ENCODE peak calls at places on chromosomes 1 and 21, in six cellular contexts. M is upper lobe of right lung, V is HCT116, R is lung, T is endothelial cell of umbilical vein, E is fibroblast of lung. D is an unnamed sample. For H3K36me3, the result is how much of the 10 kb centered on the place peaks cover.

GRCh38 chr1:185767721-185768120 is 33.5 kb downstream of the HMCN1 start:
- DNase-seq in M (no peak), V (no peak), R (no peak), T (peak), E (no peak), D (no peak)

GRCh38 chr1:223363057-223363855 is 720 bp downstream of the SUSD4 start:
- DNase-seq in M (peak), V (no peak), R (no peak), T (no peak), E (peak), D (no peak)

GRCh38 chr1:9129391-9130041 is 614 bp upstream of the GPR157 start:
- DNase-seq in M (peak), V (peak), R (peak), T (peak), E (no peak), D (peak)

GRCh38 chr1:247266053-247266452 is 10.2 kb downstream of the VN1R5 start:
- DNase-seq in M (no peak), V (no peak), R (no peak), T (no peak), E (no peak), D (no peak)

GRCh38 chr1:117284408-117285215 is 73.9 kb upstream of the VTCN1 start:
- DNase-seq in M (no peak), V (peak), R (no peak), T (peak), E (peak), D (no peak)

GRCh38 chr1:93180723-93181613 is at the start of gene CCDC18:
- DNase-seq in M (no peak), V (peak), R (no peak), T (peak), E (peak), D (no peak)

GRCh38 chr1:31815307-31815645 is 546 bp downstream of the SPOCD1 start:
- DNase-seq in M (no peak), V (no peak), R (no peak), T (no peak), E (no peak), D (peak)

GRCh38 chr1:203625623-203626189 is 926 bp upstream of the ATP2B4 start:
- DNase-seq in M (no peak), V (no peak), R (peak), T (peak), E (peak), D (no peak)

GRCh38 chr1:207040181-207040533 is 7.6 kb upstream of the C1orf116 start:
- DNase-seq in M (no peak), V (no peak), R (no peak), T (no peak), E (no peak), D (no peak)

GRCh38 chr21:16195476-16195875 is 465.7 kb downstream of the USP25 start:
- DNase-seq in M (no peak), V (no peak), R (no peak), T (peak), E (peak), D (no peak)

GRCh38 chr1:230191079-230191478 is 124.0 kb downstream of the GALNT2 start:
- DNase-seq in M (no peak), V (no peak), R (peak), T (peak), E (peak), D (peak)

GRCh38 chr1:79692519-79692918 is 686.0 kb upstream of the ADGRL4 start:
- DNase-seq in M (no peak), V (no peak), R (no peak), T (no peak), E (no peak), D (no peak)

GRCh38 chr1:244413736-244414135 is 38.0 kb downstream of the ADSS2 start:
- DNase-seq in M (no peak), V (no peak), R (no peak), T (no peak), E (no peak), D (no peak)

GRCh38 chr1:6281511-6282402 is 20.9 kb upstream of the GPR153 start:
- DNase-seq in M (no peak), V (no peak), R (no peak), T (no peak), E (no peak), D (no peak)

GRCh38 chr1:221439008-221439733 is 302.7 kb downstream of the DUSP10 start:
- DNase-seq in M (no peak), V (peak), R (no peak), T (peak), E (peak), D (no peak)

GRCh38 chr1:47725732-47726495 is 271.3 kb downstream of the TRABD2B start:
- DNase-seq in M (peak), V (peak), R (peak), T (peak), E (peak), D (peak)

GRCh38 chr1:63662056-63662836 is 69.0 kb downstream of the PGM1 start:
- DNase-seq in M (no peak), V (peak), R (no peak), T (peak), E (peak), D (no peak)

GRCh38 chr1:46689326-46689725 is 17.7 kb downstream of the TEX38 start:
- DNase-seq in M (no peak), V (no peak), R (no peak), T (peak), E (no peak), D (no peak)

GRCh38 chr1:63983391-63984256 is 209.8 kb downstream of the ROR1 start:
- DNase-seq in M (no peak), V (no peak), R (no peak), T (no peak), E (no peak), D (no peak)

GRCh38 chr1:227793948-227794812 is 21.3 kb upstream of the PRSS38 start:
- DNase-seq in M (peak), V (no peak), R (peak), T (no peak), E (peak), D (peak)

GRCh38 chr1:41357451-41358151 is 3.6 kb upstream of the FOXO6 start:
- DNase-seq in M (peak), V (no peak), R (no peak), T (no peak), E (no peak), D (no peak)

DNA sequence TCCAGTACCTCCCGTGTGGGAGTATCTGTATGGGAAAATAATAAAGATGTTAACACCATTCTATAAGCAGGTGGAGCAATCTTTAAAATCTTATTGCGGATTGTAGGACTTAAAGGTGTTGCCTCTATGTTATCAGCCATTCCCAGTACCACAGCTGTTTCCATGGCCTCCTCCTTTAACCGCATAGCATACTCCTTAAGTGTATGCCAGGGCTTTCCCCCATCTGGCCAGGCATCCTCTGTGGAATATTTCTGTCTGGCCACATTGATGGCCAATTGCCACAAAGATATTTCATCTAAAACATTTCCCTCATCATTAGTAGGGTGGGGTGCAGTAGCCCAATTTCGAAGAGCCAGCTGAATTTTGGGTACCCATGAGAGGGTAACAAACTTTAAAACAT is 7.3 kb upstream of the STUM start:
- DNase-seq in M (no peak), V (no peak), R (no peak), T (no peak), E (no peak), D (no peak)
- H3K36me3 ChIP-seq in M (under half), V (under half), R (under half), T (under half), E (under half), D (under half)

GRCh38 chr1:215863796-215864195 is 296.7 kb downstream of the KCTD3 start:
- DNase-seq in M (no peak), V (no peak), R (no peak), T (no peak), E (no peak), D (no peak)
- TF ChIP-seq CTCF in M (no peak), V (no peak), R (no peak), T (no peak), E (no peak), D (no peak)

GRCh38 chr1:24443241-24443656 is 27.6 kb downstream of the NIPAL3 start:
- DNase-seq in M (no peak), V (no peak), R (no peak), T (no peak), E (peak), D (no peak)
- H3K27ac ChIP-seq in M (no peak), V (no peak), R (no peak), T (no peak), E (no peak), D (no peak)

DNA sequence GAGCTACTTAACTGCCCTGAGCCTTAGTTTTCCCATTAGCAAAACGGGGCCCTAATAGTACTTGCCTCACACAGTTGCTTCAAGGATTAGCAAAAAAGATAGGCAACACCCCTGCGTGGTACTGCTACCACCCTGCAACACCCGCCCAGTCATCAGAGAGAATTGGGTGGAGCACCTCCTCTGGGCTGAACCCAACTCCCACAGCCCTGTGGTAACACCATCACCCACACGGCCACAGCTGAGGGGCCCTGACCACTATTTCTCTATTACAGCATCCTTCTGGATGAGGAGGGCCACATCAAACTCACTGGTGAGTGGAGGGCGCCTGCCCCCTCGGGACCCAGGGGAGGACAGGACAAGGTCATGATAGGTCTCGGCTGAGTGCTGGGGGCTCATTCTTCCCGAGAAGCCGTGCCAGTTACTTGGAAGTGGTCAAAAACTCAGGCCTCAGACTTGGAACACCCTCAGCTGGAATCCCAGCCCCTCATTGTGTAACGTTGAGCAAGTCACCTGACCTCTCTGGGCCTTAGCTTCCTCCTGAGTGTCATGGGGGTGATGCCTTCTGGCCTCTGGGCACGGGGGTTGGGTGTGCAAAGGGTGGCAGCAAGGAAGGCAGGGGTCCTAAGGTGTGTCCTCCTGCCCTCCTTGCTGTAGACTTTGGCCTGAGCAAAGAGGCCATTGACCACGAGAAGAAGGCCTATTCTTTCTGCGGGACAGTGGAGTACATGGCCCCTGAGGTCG is 24.6 kb downstream of the RPS6KA1 start:
- DNase-seq in M (peak), V (no peak), R (no peak), T (no peak), E (no peak), D (no peak)
- H3K36me3 ChIP-seq in M (half or more), V (under half), R (half or more), T (under half), E (under half), D (under half)

GRCh38 chr21:35337573-35337972 is 288.5 kb upstream of the RUNX1 start:
- DNase-seq in M (no peak), V (no peak), R (no peak), T (no peak), E (no peak), D (no peak)

GRCh38 chr21:35338281-35338680 is 289.2 kb upstream of the RUNX1 start:
- DNase-seq in M (no peak), V (no peak), R (no peak), T (no peak), E (no peak), D (no peak)

GRCh38 chr21:35338881-35339632 is 290.0 kb upstream of the RUNX1 start:
- DNase-seq in M (no peak), V (no peak), R (no peak), T (no peak), E (no peak), D (no peak)

GRCh38 chr21:35342440-35342839 is 293.3 kb upstream of the RUNX1 start:
- DNase-seq in M (no peak), V (no peak), R (no peak), T (no peak), E (no peak), D (no peak)

DNA sequence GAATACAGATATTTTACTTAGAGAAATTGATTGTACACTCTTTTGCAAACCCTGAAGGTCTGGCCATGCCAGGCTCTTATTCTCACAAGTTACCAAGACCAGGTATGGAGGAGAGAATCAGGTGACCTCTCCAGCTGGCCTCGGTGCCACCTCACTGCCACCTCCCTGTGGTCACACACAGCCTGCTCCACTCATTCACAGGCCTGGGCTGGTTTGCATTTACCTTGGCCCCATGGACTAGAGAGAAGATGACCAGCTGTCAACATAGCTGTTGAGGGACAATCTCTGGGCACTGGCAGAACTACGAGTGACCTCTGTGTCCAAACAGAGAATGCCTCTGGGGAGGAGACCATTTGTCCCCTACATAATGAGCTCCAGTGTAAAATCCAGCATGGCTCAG is 291.2 kb upstream of the RUNX1 start:
- DNase-seq in M (no peak), V (peak), R (no peak), T (no peak), E (no peak), D (no peak)
- TF ChIP-seq CTCF in M (no peak), V (peak), R (no peak), T (no peak), E (no peak), D (no peak)

D was measured in ascending aorta.